ENCODE peak calls at places on chromosomes 5 and 9, in seven cellular contexts. R, P, A, D, N, O and F are unnamed samples.
A peak's percentile ranks its signal among the peaks of the same experiment; 100 is the strongest.

GRCh38 chr5:80055491-80056170 is 20.5 kb downstream of the THBS4 start:
- DNase-seq in R (no peak), D (no peak), O (no peak), P (peak; percentile 68), N (no peak), A (no peak), F (no peak)

GRCh38 chr5:76870046-76870445 is 20.2 kb downstream of the S100Z start:
- DNase-seq in O (no peak), A (no peak), D (no peak), P (no peak), N (no peak), R (no peak), F (no peak)

GRCh38 chr9:92668746-92669526 is 995 bp downstream of the IPPK start:
- DNase-seq in N (no peak), A (no peak), R (no peak), O (peak; percentile 54), P (no peak), D (peak; percentile 55), F (peak; percentile 91)

GRCh38 chr5:33843579-33843978 is 48.2 kb downstream of the ADAMTS12 start:
- DNase-seq in A (no peak), D (no peak), R (no peak), O (no peak), N (no peak), P (no peak), F (peak; percentile 71)

GRCh38 chr5:2130361-2130760 is 247.6 kb upstream of the IRX4 start:
- DNase-seq in D (no peak), N (no peak), R (no peak), P (no peak), O (no peak), A (no peak), F (no peak)

GRCh38 chr9:89870207-89870606 is 265.4 kb downstream of the GADD45G start:
- DNase-seq in A (no peak), R (no peak), O (no peak), N (no peak), P (no peak), D (peak; percentile 41), F (peak; percentile 49)

GRCh38 chr9:84556556-84556955 is 113.0 kb upstream of the NTRK2 start:
- DNase-seq in O (no peak), N (no peak), R (no peak), P (no peak), D (no peak), A (no peak), F (no peak)

GRCh38 chr5:78004559-78004958 is 228.4 kb upstream of the TBCA start:
- DNase-seq in N (no peak), P (no peak), O (no peak), R (no peak), A (no peak), D (no peak), F (no peak)

GRCh38 chr9:137156567-137157375 is 13.1 kb downstream of the LRRC26 start:
- DNase-seq in A (no peak), P (no peak), R (peak; percentile 26), O (peak; percentile 30), N (peak; percentile 51), D (peak; percentile 70), F (no peak)

GRCh38 chr9:136949239-136949816 is 2.7 kb upstream of the LCN12 start:
- DNase-seq in P (peak; percentile 10), O (no peak), D (no peak), A (no peak), R (no peak), N (no peak), F (peak; percentile 62)

GRCh38 chr5:88144219-88145040 is 124.2 kb downstream of the TMEM161B start:
- DNase-seq in N (no peak), D (no peak), A (no peak), O (no peak), R (no peak), P (no peak), F (no peak)

GRCh38 chr5:34499001-34499734 is 157.0 kb upstream of the RAI14 start:
- DNase-seq in N (no peak), P (no peak), R (no peak), D (no peak), O (no peak), A (peak; percentile 66), F (peak; percentile 59)

GRCh38 chr5:149256451-149256850 is 15.2 kb upstream of the AFAP1L1 start:
- DNase-seq in P (no peak), D (no peak), A (no peak), O (no peak), N (no peak), R (no peak), F (no peak)